ENCODE peak calls at places on chromosomes 16 and 17, in five cellular contexts. One of them, this sample, is unnamed.

GRCh38 chr16:21645261-21645721 is 7.1 kb downstream of the IGSF6 start:
- DNase-seq in naive B cell: peak
- DNase-seq in neural crest cell: no peak
- DNase-seq in coronary artery: no peak
- DNase-seq in CD4-positive, alpha-beta T cell: peak
- DNase-seq in this sample: peak

GRCh38 chr16:22213801-22214200 is 7.7 kb downstream of the EEF2K start:
- DNase-seq in naive B cell: no peak
- DNase-seq in neural crest cell: no peak
- DNase-seq in CD4-positive, alpha-beta T cell: no peak
- DNase-seq in coronary artery: no peak
- DNase-seq in this sample: no peak

GRCh38 chr17:46818319-46818928 is at the start of gene WNT3:
- DNase-seq in neural crest cell: no peak
- DNase-seq in coronary artery: no peak
- DNase-seq in CD4-positive, alpha-beta T cell: peak
- DNase-seq in naive B cell: peak
- DNase-seq in this sample: no peak

GRCh38 chr16:90015586-90016338 is 3.5 kb downstream of the DBNDD1 start:
- DNase-seq in neural crest cell: no peak
- DNase-seq in coronary artery: no peak
- DNase-seq in naive B cell: no peak
- DNase-seq in CD4-positive, alpha-beta T cell: no peak
- DNase-seq in this sample: no peak

GRCh38 chr17:75476752-75477492 is 20.5 kb downstream of the TMEM94 start:
- DNase-seq in naive B cell: no peak
- DNase-seq in coronary artery: no peak
- DNase-seq in CD4-positive, alpha-beta T cell: no peak
- DNase-seq in neural crest cell: no peak
- DNase-seq in this sample: no peak

GRCh38 chr17:50430731-50431130 is 4.7 kb downstream of the ACSF2 start:
- DNase-seq in CD4-positive, alpha-beta T cell: no peak
- DNase-seq in neural crest cell: no peak
- DNase-seq in naive B cell: no peak
- DNase-seq in coronary artery: no peak
- DNase-seq in this sample: no peak

GRCh38 chr17:78416311-78416711 is 37.9 kb downstream of the PGS1 start:
- DNase-seq in neural crest cell: no peak
- DNase-seq in CD4-positive, alpha-beta T cell: no peak
- DNase-seq in naive B cell: no peak
- DNase-seq in coronary artery: no peak
- DNase-seq in this sample: no peak

GRCh38 chr17:76132574-76133338 is 8.3 kb downstream of the FOXJ1 start:
- DNase-seq in naive B cell: no peak
- DNase-seq in coronary artery: no peak
- DNase-seq in CD4-positive, alpha-beta T cell: no peak
- DNase-seq in neural crest cell: no peak
- DNase-seq in this sample: no peak

GRCh38 chr17:81488276-81488860 is 24.2 kb downstream of the ACTG1 start:
- DNase-seq in naive B cell: no peak
- DNase-seq in coronary artery: no peak
- DNase-seq in neural crest cell: no peak
- DNase-seq in CD4-positive, alpha-beta T cell: no peak
- DNase-seq in this sample: no peak

GRCh38 chr17:74677558-74678466 is 34.9 kb downstream of the CD300LF start:
- DNase-seq in neural crest cell: no peak
- DNase-seq in naive B cell: no peak
- DNase-seq in CD4-positive, alpha-beta T cell: no peak
- DNase-seq in coronary artery: peak
- DNase-seq in this sample: peak

GRCh38 chr17:45794840-45795239 is 10.7 kb downstream of the CRHR1 start:
- DNase-seq in coronary artery: no peak
- DNase-seq in naive B cell: no peak
- DNase-seq in CD4-positive, alpha-beta T cell: no peak
- DNase-seq in neural crest cell: no peak
- DNase-seq in this sample: no peak

GRCh38 chr17:42010898-42011516 is 6.2 kb downstream of the DNAJC7 start:
- DNase-seq in coronary artery: no peak
- DNase-seq in naive B cell: no peak
- DNase-seq in CD4-positive, alpha-beta T cell: no peak
- DNase-seq in neural crest cell: no peak
- DNase-seq in this sample: peak

GRCh38 chr17:82051776-82052637 is at the start of the genes GPS1 and RFNG:
- DNase-seq in coronary artery: no peak
- DNase-seq in CD4-positive, alpha-beta T cell: peak
- DNase-seq in naive B cell: peak
- DNase-seq in neural crest cell: peak
- DNase-seq in this sample: peak

GRCh38 chr16:1063728-1064127 is 8.8 kb upstream of the SSTR5 start:
- DNase-seq in CD4-positive, alpha-beta T cell: no peak
- DNase-seq in coronary artery: no peak
- DNase-seq in neural crest cell: no peak
- DNase-seq in naive B cell: no peak
- DNase-seq in this sample: no peak

GRCh38 chr17:40452074-40452787 is 9.0 kb downstream of the IGFBP4 start:
- DNase-seq in naive B cell: no peak
- DNase-seq in neural crest cell: no peak
- DNase-seq in coronary artery: no peak
- DNase-seq in CD4-positive, alpha-beta T cell: no peak
- DNase-seq in this sample: no peak

GRCh38 chr16:79847101-79847500 is 246.6 kb upstream of the MAF start:
- DNase-seq in neural crest cell: no peak
- DNase-seq in CD4-positive, alpha-beta T cell: no peak
- DNase-seq in coronary artery: no peak
- DNase-seq in naive B cell: no peak
- DNase-seq in this sample: no peak